ENCODE peak calls at places on chromosomes 7 and 10, in nine cellular contexts. R is PC-3, X is HCT116, J is SK-N-SH, G is GM23248, Z is GM23338, F is hepatocyte, O is neural progenitor cell, T is OCI-LY7. Q is an unnamed sample.

GRCh38 chr10:70540089-70540788 is 61.7 kb downstream of the PALD1 start:
- DNase-seq in R (peak; percentile 69), X (no peak), J (peak; percentile 87), G (peak; percentile 43), Z (peak; percentile 84), F (peak; percentile 42), O (peak; percentile 64), T (no peak), Q (no peak)

GRCh38 chr10:95289003-95289920 is 1.5 kb downstream of the PDLIM1 start:
- DNase-seq in R (peak; percentile 71), X (no peak), J (no peak), G (peak; percentile 61), Z (peak; percentile 82), F (peak; percentile 56), O (peak; percentile 40), T (peak; percentile 41), Q (no peak)

GRCh38 chr7:24828871-24829661 is 71.8 kb upstream of the GSDME start:
- DNase-seq in R (no peak), X (no peak), J (no peak), G (no peak), Z (no peak), F (peak; percentile 17), O (no peak), T (no peak), Q (no peak)

GRCh38 chr7:16260236-16260728 is 161.1 kb downstream of the CRPPA start:
- DNase-seq in R (no peak), X (no peak), J (no peak), G (no peak), Z (no peak), F (no peak), O (no peak), T (no peak), Q (peak; percentile 31)

GRCh38 chr7:130803127-130803526 is 69.1 kb upstream of the KLF14 start:
- DNase-seq in R (no peak), X (no peak), J (no peak), G (no peak), Z (no peak), F (no peak), O (no peak), T (no peak), Q (no peak)

GRCh38 chr7:78254397-78255055 is 456.0 kb downstream of the PHTF2 start:
- DNase-seq in R (no peak), X (no peak), J (no peak), G (no peak), Z (no peak), F (no peak), O (no peak), T (peak; percentile 92), Q (peak; percentile 61)

GRCh38 chr7:14457567-14458453 is 444.7 kb downstream of the DGKB start:
- DNase-seq in R (peak; percentile 84), X (peak; percentile 83), J (peak; percentile 53), G (peak; percentile 89), Z (peak; percentile 94), F (peak; percentile 93), O (peak; percentile 94), T (peak; percentile 48), Q (peak; percentile 61)

GRCh38 chr7:76300210-76300731 is 2.2 kb upstream of the HSPB1 start:
- DNase-seq in R (peak; percentile 89), X (peak; percentile 90), J (no peak), G (peak; percentile 79), Z (no peak), F (peak; percentile 65), O (no peak), T (no peak), Q (no peak)

GRCh38 chr7:73976761-73977625 is 51.0 kb upstream of the ELN start:
- DNase-seq in R (no peak), X (no peak), J (peak; percentile 54), G (peak; percentile 94), Z (no peak), F (peak; percentile 59), O (no peak), T (no peak), Q (no peak)

GRCh38 chr7:83457022-83457892 is 191.7 kb downstream of the SEMA3E start:
- DNase-seq in R (no peak), X (no peak), J (no peak), G (peak; percentile 28), Z (peak; percentile 39), F (no peak), O (no peak), T (no peak), Q (no peak)

GRCh38 chr7:23067271-23067670 is 38.3 kb upstream of the KLHL7 start:
- DNase-seq in R (no peak), X (no peak), J (no peak), G (peak; percentile 88), Z (no peak), F (no peak), O (no peak), T (no peak), Q (no peak)

GRCh38 chr10:78342787-78343186 is 309.1 kb downstream of the RPS24 start:
- DNase-seq in R (no peak), X (no peak), J (no peak), G (no peak), Z (no peak), F (no peak), O (no peak), T (no peak), Q (no peak)

GRCh38 chr7:114026486-114027089 is 107.8 kb upstream of the PPP1R3A start:
- DNase-seq in R (peak; percentile 82), X (peak; percentile 45), J (peak; percentile 28), G (peak; percentile 68), Z (peak; percentile 86), F (peak; percentile 87), O (peak; percentile 82), T (peak; percentile 79), Q (peak; percentile 86)

GRCh38 chr7:29281782-29282541 is 87.4 kb downstream of the CHN2 start:
- DNase-seq in R (no peak), X (no peak), J (peak; percentile 82), G (no peak), Z (no peak), F (peak; percentile 86), O (no peak), T (no peak), Q (no peak)

GRCh38 chr10:104318810-104319684 is 19.2 kb downstream of the ITPRIP start:
- DNase-seq in R (no peak), X (no peak), J (no peak), G (no peak), Z (no peak), F (peak; percentile 30), O (no peak), T (no peak), Q (no peak)

GRCh38 chr10:126867567-126868365 is 37.5 kb upstream of the DOCK1 start:
- DNase-seq in R (peak; percentile 42), X (no peak), J (no peak), G (peak; percentile 98), Z (no peak), F (no peak), O (no peak), T (no peak), Q (no peak)

GRCh38 chr10:73296946-73297345 is 44.5 kb upstream of the MRPS16 start:
- DNase-seq in R (no peak), X (no peak), J (no peak), G (no peak), Z (no peak), F (no peak), O (no peak), T (no peak), Q (no peak)

GRCh38 chr7:130365511-130366441 is 14.5 kb upstream of the CPA1 start:
- DNase-seq in R (peak; percentile 43), X (no peak), J (peak; percentile 73), G (peak; percentile 88), Z (peak; percentile 54), F (no peak), O (peak; percentile 41), T (no peak), Q (no peak)

GRCh38 chr7:128323489-128324362 is 20.0 kb downstream of the RBM28 start:
- DNase-seq in R (no peak), X (no peak), J (no peak), G (peak; percentile 75), Z (no peak), F (no peak), O (no peak), T (no peak), Q (no peak)

GRCh38 chr10:62466590-62466989 is 92.4 kb downstream of the ZNF365 start:
- DNase-seq in R (no peak), X (no peak), J (no peak), G (no peak), Z (peak; percentile 8), F (no peak), O (no peak), T (no peak), Q (no peak)

GRCh38 chr7:141979611-141980010 is 6.0 kb upstream of the TAS2R38 start:
- DNase-seq in R (no peak), X (no peak), J (no peak), G (no peak), Z (no peak), F (no peak), O (no peak), T (peak; percentile 29), Q (no peak)

GRCh38 chr10:110648743-110649651 is 4.9 kb downstream of the RBM20 start:
- DNase-seq in R (no peak), X (no peak), J (no peak), G (peak; percentile 50), Z (no peak), F (no peak), O (no peak), T (no peak), Q (no peak)
- TF ChIP-seq EZH2phosphoT487 in R (no peak), X (no peak), J (no peak), G (no peak), Z (no peak), F (no peak), O (no peak), T (no peak), Q (no peak)

DNA sequence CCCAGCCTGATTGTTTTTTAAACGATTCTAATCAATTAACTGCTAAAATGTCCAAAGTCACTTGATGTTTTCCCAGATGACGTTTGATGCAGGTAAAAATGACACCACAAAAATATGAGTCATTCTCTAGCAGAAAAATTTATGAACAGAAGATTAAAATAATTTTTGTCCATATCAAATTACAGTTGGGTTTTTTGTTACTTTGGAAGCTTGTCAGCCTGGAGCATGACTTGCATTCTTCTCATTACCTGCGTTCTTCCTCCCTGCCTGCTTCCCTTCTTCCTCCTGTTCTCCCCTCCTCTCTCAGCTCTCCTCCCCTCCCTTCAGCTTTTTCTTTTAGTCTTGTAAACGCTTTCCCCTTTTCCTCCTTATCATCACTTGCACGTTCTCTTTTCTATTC is 18.7 kb downstream of the IL15RA start:
- DNase-seq in R (peak; percentile 64), X (no peak), J (no peak), G (no peak), Z (no peak), F (no peak), O (no peak), T (no peak), Q (no peak)
- H3K4me3 ChIP-seq in R (no peak overlapping the region), X (no peak overlapping the region), J (no peak overlapping the region), G (no peak overlapping the region), Z (no peak overlapping the region), F (no peak overlapping the region), O (no peak overlapping the region), T (no peak overlapping the region), Q (no peak overlapping the region)

GRCh38 chr10:1369197-1369596 is 313.0 kb downstream of the WDR37 start:
- DNase-seq in R (no peak), X (no peak), J (peak; percentile 17), G (no peak), Z (peak; percentile 51), F (no peak), O (peak; percentile 32), T (no peak), Q (no peak)
- TF ChIP-seq EZH2phosphoT487 in R (no peak), X (no peak), J (no peak), G (no peak), Z (no peak), F (no peak), O (no peak), T (no peak), Q (no peak)

GRCh38 chr7:100835903-100836811 is 8.8 kb upstream of the EPHB4 start:
- DNase-seq in R (no peak), X (no peak), J (peak; percentile 36), G (no peak), Z (peak; percentile 98), F (peak; percentile 89), O (peak; percentile 94), T (no peak), Q (no peak)
- H3K4me3 ChIP-seq in R (no peak overlapping the region), X (no peak overlapping the region), J (no peak overlapping the region), G (no peak overlapping the region), Z (peak overlapping the region; percentile 61), F (no peak overlapping the region), O (peak overlapping the region; percentile 43), T (no peak overlapping the region), Q (no peak overlapping the region)